ENCODE peak calls at places on chromosome 6, in six cellular contexts. G, D, Q, A, F and P are unnamed samples.

GRCh38 chr6:110355031-110355430 is 3.1 kb downstream of the METTL24 start:
- DNase-seq in Q (no peak), F (peak), G (no peak), A (no peak), D (no peak), P (no peak)

GRCh38 chr6:157977176-157977804 is 4.4 kb upstream of the SYNJ2 start:
- DNase-seq in D (no peak), Q (no peak), F (no peak), G (no peak), A (no peak), P (no peak)

GRCh38 chr6:45420909-45421699 is 43.4 kb upstream of the SUPT3H start:
- DNase-seq in A (peak), G (no peak), F (no peak), D (no peak), Q (no peak), P (no peak)

GRCh38 chr6:21003780-21004541 is 469.7 kb downstream of the CDKAL1 start:
- DNase-seq in G (no peak), F (peak), Q (peak), A (peak), D (no peak), P (no peak)

GRCh38 chr6:102793752-102794151 is 1400.2 kb downstream of the GRIK2 start:
- DNase-seq in Q (no peak), A (no peak), F (no peak), D (no peak), G (no peak), P (no peak)

GRCh38 chr6:159174263-159174974 is 5.2 kb downstream of the FNDC1 start:
- DNase-seq in F (peak), A (peak), Q (peak), G (peak), D (peak), P (peak)

GRCh38 chr6:54335871-54336270 is 27.6 kb downstream of the TINAG start:
- DNase-seq in F (peak), Q (peak), G (no peak), A (peak), D (no peak), P (no peak)

GRCh38 chr6:138590796-138591709 is 91.8 kb upstream of the NHSL1 start:
- DNase-seq in G (peak), D (no peak), Q (peak), F (peak), A (peak), P (peak)

GRCh38 chr6:100554228-100554627 is 89.5 kb upstream of the SIM1 start:
- DNase-seq in A (no peak), G (no peak), Q (no peak), F (peak), D (no peak), P (no peak)

GRCh38 chr6:30077218-30077617 is 1.6 kb upstream of the RNF39 start:
- DNase-seq in A (no peak), G (no peak), F (no peak), D (no peak), Q (no peak), P (peak)

GRCh38 chr6:141492885-141493284 is 639.8 kb upstream of the GJE1 start:
- DNase-seq in G (no peak), F (peak), Q (no peak), A (no peak), D (no peak), P (no peak)

GRCh38 chr6:99219788-99220187 is 129.7 kb downstream of the FAXC start:
- DNase-seq in G (no peak), F (peak), A (no peak), D (no peak), Q (no peak), P (no peak)

GRCh38 chr6:33875141-33875581 is 71.4 kb upstream of the MLN start:
- DNase-seq in G (no peak), Q (no peak), D (no peak), F (no peak), A (no peak), P (no peak)

GRCh38 chr6:157099912-157100593 is 223.3 kb downstream of the TMEM242 start:
- DNase-seq in G (no peak), Q (no peak), F (no peak), A (no peak), D (no peak), P (no peak)

GRCh38 chr6:144350176-144350575 is 65.0 kb downstream of the UTRN start:
- DNase-seq in Q (no peak), D (no peak), G (no peak), A (no peak), F (no peak), P (no peak)

GRCh38 chr6:144347933-144348332 is 62.8 kb downstream of the UTRN start:
- DNase-seq in A (no peak), D (no peak), G (no peak), F (no peak), Q (no peak), P (no peak)

GRCh38 chr6:144351338-144351737 is 66.2 kb downstream of the UTRN start:
- DNase-seq in F (no peak), D (no peak), G (no peak), A (no peak), Q (no peak), P (peak)

GRCh38 chr6:144351741-144352140 is 66.6 kb downstream of the UTRN start:
- DNase-seq in Q (no peak), A (peak), F (no peak), G (no peak), D (no peak), P (no peak)

GRCh38 chr6:144349690-144350132 is 64.6 kb downstream of the UTRN start:
- DNase-seq in F (peak), Q (peak), D (no peak), G (no peak), A (peak), P (peak)
- H3K4me3 ChIP-seq in F (no peak), Q (no peak), D (peak), G (no peak), A (peak), P (peak)

DNA sequence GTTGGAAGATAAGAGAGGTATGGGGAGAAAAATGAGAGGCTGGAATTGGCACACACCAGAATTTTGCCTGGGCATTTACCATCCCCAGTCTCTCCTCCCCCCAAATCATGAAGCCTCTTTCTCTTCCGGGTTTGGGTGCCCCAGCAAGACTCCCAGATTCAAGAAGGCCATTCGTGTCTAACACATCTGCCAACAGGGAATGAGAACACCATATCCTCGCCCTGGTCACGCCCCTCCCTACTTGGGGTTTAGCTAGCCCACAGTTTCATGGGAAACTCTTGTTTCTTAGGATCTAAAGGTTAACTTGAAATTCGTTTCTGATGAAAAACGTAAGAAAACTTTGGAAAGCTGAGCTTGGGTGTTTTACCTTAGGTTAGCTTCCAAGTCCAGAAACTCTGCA is 105.5 kb upstream of the TMEM170B start:
- DNase-seq in A (peak), F (no peak), G (no peak), Q (no peak), D (no peak), P (no peak)
- H3K4me3 ChIP-seq in A (no peak), F (no peak), G (no peak), Q (no peak), D (no peak), P (no peak)

GRCh38 chr6:79628466-79629288 is 2.5 kb upstream of the SH3BGRL2 start:
- DNase-seq in Q (no peak), A (no peak), D (no peak), G (no peak), F (no peak), P (no peak)

GRCh38 chr6:79632580-79632979 is 1.5 kb downstream of the SH3BGRL2 start:
- DNase-seq in A (no peak), F (no peak), G (no peak), Q (peak), D (no peak), P (no peak)

GRCh38 chr6:79630883-79631799 is at the start of gene SH3BGRL2:
- DNase-seq in G (peak), Q (peak), A (peak), D (peak), F (peak), P (no peak)

GRCh38 chr6:79631800-79632172 is 657 bp downstream of the SH3BGRL2 start:
- DNase-seq in A (peak), D (no peak), G (no peak), Q (no peak), F (no peak), P (no peak)

GRCh38 chr6:79630400-79630882 is 688 bp upstream of the SH3BGRL2 start:
- DNase-seq in A (no peak), D (no peak), Q (no peak), F (no peak), G (no peak), P (no peak)
- H3K4me3 ChIP-seq in A (peak), D (peak), Q (peak), F (peak), G (no peak), P (no peak)

DNA sequence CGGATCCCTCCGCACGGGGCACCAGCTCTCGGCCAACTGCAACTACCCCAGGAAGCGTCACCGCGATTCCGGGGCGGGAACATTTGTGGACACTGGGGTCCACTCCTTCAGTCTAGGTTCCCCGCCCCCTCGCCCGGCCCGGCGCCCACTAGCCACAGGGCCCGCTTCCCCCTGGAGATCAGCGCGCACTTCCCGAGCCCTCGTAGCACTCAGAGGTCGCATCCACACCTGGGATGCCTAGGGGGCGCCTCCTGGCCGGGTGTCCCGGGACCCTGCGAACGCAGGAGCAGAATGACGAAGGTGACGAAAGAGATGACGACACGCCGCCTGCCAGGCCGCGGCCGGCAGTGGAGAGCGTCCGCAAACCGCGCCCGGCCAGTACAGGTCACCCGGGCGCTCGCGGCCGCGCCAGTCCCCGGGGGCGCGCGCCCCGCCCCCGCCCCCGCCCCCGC is 309 bp upstream of the AIG1 start:
- DNase-seq in Q (peak), G (peak), D (peak), A (peak), F (peak), P (peak)
- H3K4me3 ChIP-seq in Q (peak), G (peak), D (peak), A (peak), F (peak), P (peak)